ENCODE peak calls at places on chromosomes 13 and 19, in seven cellular contexts. A, P, K, I, X, D and C are unnamed samples. For H3K36me3 and H3K4me1, the result is how much of the 10 kb centered on the place peaks cover.

GRCh38 chr19:34193439-34193838 is 21.1 kb downstream of the LSM14A start:
- DNase-seq in K (no peak), I (no peak), D (no peak), X (no peak), P (no peak), A (no peak), C (no peak)

GRCh38 chr19:7356899-7357627 is 8.3 kb downstream of the ARHGEF18 start:
- DNase-seq in P (no peak), X (no peak), I (no peak), K (no peak), A (no peak), D (no peak), C (no peak)

GRCh38 chr13:42355118-42355840 is 83.3 kb downstream of the AKAP11 start:
- DNase-seq in D (no peak), A (peak), K (no peak), I (no peak), P (no peak), X (no peak), C (no peak)

GRCh38 chr19:55423225-55423967 is 15.8 kb upstream of the UBE2S start:
- DNase-seq in A (no peak), K (no peak), P (no peak), I (no peak), D (no peak), X (no peak), C (no peak)

GRCh38 chr13:65292488-65292901 is 1937.6 kb downstream of the PCDH9 start:
- DNase-seq in I (no peak), D (no peak), K (peak), A (peak), X (no peak), P (peak), C (no peak)

GRCh38 chr13:53703371-53704080 is 674.9 kb downstream of the OLFM4 start:
- DNase-seq in A (no peak), K (no peak), D (no peak), I (no peak), X (no peak), P (no peak), C (no peak)

GRCh38 chr13:98105929-98106336 is 37.0 kb upstream of the FARP1 start:
- DNase-seq in A (no peak), P (peak), I (no peak), K (peak), X (peak), D (peak), C (no peak)

GRCh38 chr19:55312621-55313117 is 12.5 kb downstream of the TMEM150B start:
- DNase-seq in K (no peak), A (no peak), P (no peak), D (no peak), I (no peak), X (no peak), C (no peak)

GRCh38 chr19:12126707-12127106 is 13.4 kb downstream of the ZNF20 start:
- DNase-seq in K (peak), X (no peak), D (no peak), P (no peak), I (no peak), A (peak), C (no peak)

GRCh38 chr13:91704398-91704797 is 306.0 kb downstream of the GPC5 start:
- DNase-seq in D (no peak), X (no peak), A (no peak), I (no peak), K (no peak), P (no peak), C (no peak)

GRCh38 chr13:112587767-112588489 is at the start of gene TUBGCP3:
- DNase-seq in D (peak), K (peak), A (peak), I (peak), P (peak), X (peak), C (peak)

GRCh38 chr13:77386046-77386445 is 59.2 kb upstream of the MYCBP2 start:
- DNase-seq in A (no peak), P (no peak), X (no peak), I (no peak), K (no peak), D (no peak), C (no peak)

GRCh38 chr19:49718511-49718910 is 27.6 kb downstream of the CPT1C start:
- DNase-seq in D (no peak), K (peak), X (no peak), P (no peak), I (no peak), A (no peak), C (no peak)

GRCh38 chr13:48502601-48503319 is 30.1 kb downstream of the RCBTB2 start:
- DNase-seq in A (no peak), D (no peak), X (no peak), I (no peak), K (no peak), P (no peak), C (no peak)

GRCh38 chr13:102693250-102693649 is 1.6 kb downstream of the METTL21C start:
- DNase-seq in X (no peak), I (no peak), P (no peak), K (no peak), D (no peak), A (no peak), C (no peak)

GRCh38 chr19:39110263-39110967 is 15.2 kb upstream of the PAK4 start:
- DNase-seq in X (peak), P (peak), D (peak), I (peak), A (peak), K (no peak), C (no peak)

GRCh38 chr13:57075588-57075987 is 65.1 kb upstream of the PRR20A start:
- DNase-seq in I (no peak), X (no peak), A (no peak), K (no peak), D (no peak), P (no peak), C (no peak)

GRCh38 chr13:94705081-94705751 is 7.1 kb downstream of the SOX21 start:
- DNase-seq in D (no peak), I (no peak), P (no peak), K (no peak), A (peak), X (no peak), C (no peak)

GRCh38 chr19:5673752-5674151 is 6.6 kb downstream of the MICOS13 start:
- DNase-seq in P (no peak), D (no peak), I (no peak), X (no peak), K (no peak), A (no peak), C (no peak)

GRCh38 chr13:36275190-36276002 is 22.2 kb downstream of the CCDC169 start:
- DNase-seq in K (peak), X (no peak), D (no peak), I (no peak), P (peak), A (peak), C (no peak)

GRCh38 chr13:99429670-99430069 is 71.6 kb upstream of the TM9SF2 start:
- DNase-seq in D (no peak), A (no peak), P (no peak), X (no peak), K (no peak), I (no peak), C (no peak)

GRCh38 chr13:40190656-40191100 is 475.8 kb downstream of the FOXO1 start:
- DNase-seq in I (no peak), D (no peak), K (peak), A (peak), X (no peak), P (peak), C (no peak)

GRCh38 chr19:47094557-47095517 is 18.7 kb downstream of the ZC3H4 start:
- DNase-seq in P (peak), X (no peak), I (no peak), A (no peak), D (no peak), K (no peak), C (no peak)

GRCh38 chr19:55440411-55441105 is 2.5 kb downstream of the SHISA7 start:
- DNase-seq in K (no peak), I (no peak), P (no peak), A (peak), D (no peak), X (no peak), C (no peak)

GRCh38 chr19:6802336-6803035 is 30.0 kb downstream of the VAV1 start:
- DNase-seq in I (no peak), A (peak), K (no peak), P (no peak), X (no peak), D (peak), C (no peak)

GRCh38 chr13:56975647-56976046 is 165.1 kb upstream of the PRR20A start:
- DNase-seq in A (no peak), I (no peak), X (no peak), D (no peak), P (no peak), K (no peak), C (no peak)

GRCh38 chr13:110254751-110255553 is 52.0 kb downstream of the COL4A1 start:
- DNase-seq in A (no peak), K (peak), X (no peak), D (no peak), P (no peak), I (no peak), C (no peak)

GRCh38 chr13:27171244-27171829 is at the start of gene USP12:
- DNase-seq in D (peak), X (peak), P (peak), K (peak), A (no peak), I (peak), C (no peak)

GRCh38 chr13:41668130-41668757 is 210.9 kb downstream of the RGCC start:
- DNase-seq in A (peak), K (peak), P (peak), D (no peak), X (no peak), I (no peak), C (no peak)

GRCh38 chr19:652467-653389 is 10.3 kb downstream of the RNF126 start:
- DNase-seq in A (no peak), P (no peak), K (no peak), D (no peak), X (no peak), I (no peak), C (no peak)
- H3K36me3 ChIP-seq in A (under half), P (under half), K (under half), D (half or more), X (under half), I (half or more), C (half or more)

GRCh38 chr19:33159149-33159548 is 27.2 kb downstream of the WDR88 start:
- DNase-seq in P (no peak), K (no peak), D (no peak), X (no peak), I (no peak), A (no peak), C (no peak)
- H3K4me1 ChIP-seq in P (under half), K (under half), D (under half), X (under half), I (under half), A (under half), C (under half)

GRCh38 chr19:44892932-44893331 is 1.9 kb downstream of the TOMM40 start:
- DNase-seq in I (no peak), K (no peak), A (no peak), P (no peak), X (no peak), D (no peak), C (no peak)

GRCh38 chr19:44894946-44895345 is 3.9 kb downstream of the TOMM40 start:
- DNase-seq in A (no peak), I (no peak), K (no peak), P (no peak), X (no peak), D (no peak), C (no peak)

GRCh38 chr19:44891016-44891882 is at the start of gene TOMM40:
- DNase-seq in K (peak), D (peak), I (peak), P (peak), A (peak), X (no peak), C (peak)

GRCh38 chr19:44890366-44891015 is 563 bp upstream of the TOMM40 start:
- DNase-seq in D (no peak), P (peak), I (no peak), A (no peak), K (peak), X (peak), C (peak)

DNA sequence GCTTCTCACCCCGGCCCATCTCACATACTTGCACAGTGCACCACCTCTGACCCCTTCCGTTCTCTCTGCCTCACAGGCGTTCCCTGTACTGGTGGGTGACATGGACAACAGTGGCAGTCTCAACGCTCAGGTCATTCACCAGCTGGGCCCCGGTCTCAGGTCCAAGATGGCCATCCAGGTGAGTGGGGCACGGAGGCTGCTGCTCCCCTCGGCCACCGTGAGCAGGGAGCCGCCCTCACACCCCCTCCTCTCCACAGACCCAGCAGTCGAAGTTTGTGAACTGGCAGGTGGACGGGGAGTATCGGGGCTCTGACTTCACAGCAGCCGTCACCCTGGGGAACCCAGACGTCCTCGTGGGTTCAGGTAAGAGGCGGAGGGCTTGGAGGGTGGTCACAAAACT is 2.6 kb downstream of the TOMM40 start:
- DNase-seq in P (no peak), K (no peak), X (no peak), A (no peak), I (no peak), D (no peak), C (no peak)
- H3K36me3 ChIP-seq in P (under half), K (under half), X (under half), A (under half), I (half or more), D (half or more), C (half or more)

GRCh38 chr19:10979950-10980349 is 19.1 kb downstream of the SMARCA4 start:
- DNase-seq in A (no peak), D (no peak), K (no peak), I (no peak), P (no peak), X (no peak), C (no peak)
- H3K4me1 ChIP-seq in A (under half), D (under half), K (under half), I (under half), P (under half), X (under half), C (under half)